ENCODE peak calls at places on chromosomes 6 and 20, in six cellular contexts. W, M, R, B, U and T are unnamed samples.

GRCh38 chr6:143575440-143575839 is 63.9 kb upstream of the FUCA2 start:
- DNase-seq in M (no peak), R (peak), W (no peak), B (peak), U (peak), T (no peak)

GRCh38 chr6:108844632-108845031 is 3.6 kb upstream of the ARMC2 start:
- DNase-seq in U (no peak), R (no peak), W (no peak), M (no peak), B (no peak), T (no peak)

GRCh38 chr6:45667265-45667664 is 289.5 kb upstream of the SUPT3H start:
- DNase-seq in M (no peak), B (no peak), R (no peak), W (no peak), U (no peak), T (no peak)

GRCh38 chr20:18101125-18101820 is 36.4 kb upstream of the KAT14 start:
- DNase-seq in U (peak), M (no peak), R (no peak), B (no peak), W (no peak), T (no peak)

GRCh38 chr20:12554416-12554815 is 454.4 kb upstream of the SPTLC3 start:
- DNase-seq in R (no peak), B (no peak), W (no peak), M (no peak), U (no peak), T (no peak)

GRCh38 chr6:6505111-6505510 is 83.4 kb upstream of the LY86 start:
- DNase-seq in W (no peak), B (no peak), U (no peak), R (no peak), M (no peak), T (no peak)

GRCh38 chr6:44933113-44933512 is 395.0 kb upstream of the RUNX2 start:
- DNase-seq in B (no peak), M (no peak), R (no peak), U (no peak), W (no peak), T (no peak)

GRCh38 chr6:169282043-169282442 is 28.4 kb upstream of the THBS2 start:
- DNase-seq in M (no peak), W (no peak), B (no peak), U (no peak), R (no peak), T (no peak)

GRCh38 chr6:35919827-35920751 is 809 bp downstream of the SRPK1 start:
- DNase-seq in W (peak), U (peak), R (peak), B (peak), M (no peak), T (no peak)

GRCh38 chr20:56657879-56658278 is 28.8 kb downstream of the TFAP2C start:
- DNase-seq in M (no peak), B (no peak), W (no peak), R (no peak), U (no peak), T (no peak)

GRCh38 chr20:12047838-12048432 is 130.2 kb downstream of the BTBD3 start:
- DNase-seq in M (no peak), R (no peak), U (no peak), W (no peak), B (no peak), T (no peak)

GRCh38 chr20:33014336-33015113 is 7.0 kb downstream of the BPIFB2 start:
- DNase-seq in R (no peak), B (no peak), W (no peak), M (no peak), U (no peak), T (no peak)

GRCh38 chr6:53410508-53411258 is 61.9 kb upstream of the ELOVL5 start:
- DNase-seq in B (peak), M (no peak), U (peak), W (peak), R (peak), T (no peak)

GRCh38 chr20:1362484-1362883 is 30.4 kb downstream of the FKBP1A start:
- DNase-seq in B (no peak), R (no peak), W (no peak), U (no peak), M (no peak), T (no peak)

GRCh38 chr6:127177030-127177928 is 58.8 kb downstream of the RSPO3 start:
- DNase-seq in M (no peak), B (no peak), R (no peak), W (no peak), U (no peak), T (no peak)

GRCh38 chr20:21323640-21324039 is 20.5 kb downstream of the XRN2 start:
- DNase-seq in M (no peak), W (no peak), R (no peak), U (no peak), B (no peak), T (no peak)

GRCh38 chr20:50251992-50252491 is 61.4 kb downstream of the CEBPB start:
- DNase-seq in R (no peak), U (no peak), B (no peak), W (no peak), M (no peak), T (no peak)

GRCh38 chr20:19835533-19836222 is 77.6 kb downstream of the RIN2 start:
- DNase-seq in R (peak), U (peak), M (no peak), W (peak), B (no peak), T (peak)

GRCh38 chr20:58103961-58104360 is 124.5 kb downstream of the ANKRD60 start:
- DNase-seq in R (no peak), W (no peak), U (no peak), B (no peak), M (no peak), T (no peak)

GRCh38 chr20:19560876-19561480 is 197.1 kb upstream of the RIN2 start:
- DNase-seq in U (no peak), B (no peak), M (no peak), W (no peak), R (no peak), T (no peak)

GRCh38 chr6:69758214-69758613 is 38.6 kb downstream of the LMBRD1 start:
- DNase-seq in M (no peak), B (no peak), W (no peak), U (no peak), R (no peak), T (no peak)

GRCh38 chr6:147834377-147834776 is 325.9 kb downstream of the SAMD5 start:
- DNase-seq in B (no peak), W (no peak), U (no peak), R (no peak), M (no peak), T (no peak)

GRCh38 chr6:135871878-135872277 is 20.4 kb downstream of the PDE7B start:
- DNase-seq in B (no peak), W (no peak), M (no peak), U (no peak), R (no peak), T (no peak)

GRCh38 chr6:145235207-145235606 is 500.1 kb downstream of the EPM2A start:
- DNase-seq in B (no peak), M (no peak), U (no peak), W (no peak), R (no peak), T (no peak)